ENCODE peak calls at places on chromosomes 4 and X, in nine cellular contexts. N is tibial nerve, Y is A549, F is stomach, H is K562, W is transverse colon, B is ovary, P is sigmoid colon, M is esophagus muscularis mucosa. V is an unnamed sample.
A peak's percentile ranks its signal among the peaks of the same experiment; 100 is the strongest.

GRCh38 chr4:172489896-172490295 is 676.7 kb downstream of the GALNTL6 start:
- DNase-seq in B (no peak), Y (no peak), W (no peak), M (no peak), P (no peak), H (no peak), N (no peak), F (no peak), V (no peak)

GRCh38 chrX:19389217-19389616 is 45.5 kb downstream of the PDHA1 start:
- DNase-seq in F (peak; percentile 7), B (no peak), H (no peak), W (no peak), P (no peak), Y (no peak), N (no peak), M (no peak), V (no peak)

GRCh38 chr4:10917475-10918103 is 233.0 kb upstream of the CLNK start:
- DNase-seq in P (no peak), H (no peak), Y (no peak), W (no peak), B (no peak), N (no peak), F (peak; percentile 63), M (no peak), V (no peak)

GRCh38 chr4:94446386-94446785 is 5.4 kb upstream of the PDLIM5 start:
- DNase-seq in N (no peak), W (no peak), M (no peak), P (no peak), Y (no peak), H (no peak), F (no peak), B (no peak), V (no peak)

GRCh38 chr4:141807501-141807900 is 171.1 kb downstream of the IL15 start:
- DNase-seq in B (no peak), P (no peak), F (no peak), N (no peak), H (no peak), M (no peak), Y (no peak), W (no peak), V (no peak)

GRCh38 chr4:89242864-89243740 is 64.5 kb downstream of the GPRIN3 start:
- DNase-seq in M (no peak), W (no peak), N (no peak), F (no peak), H (no peak), P (no peak), B (no peak), Y (no peak), V (no peak)

GRCh38 chr4:89337678-89338077 is 30.1 kb upstream of the GPRIN3 start:
- DNase-seq in B (no peak), Y (no peak), N (no peak), P (no peak), H (no peak), F (no peak), W (no peak), M (no peak), V (no peak)

GRCh38 chr4:127533028-127533700 is 99.6 kb upstream of the INTU start:
- DNase-seq in W (peak; percentile 8), H (peak; percentile 58), F (peak; percentile 83), M (no peak), P (peak; percentile 79), Y (no peak), B (peak; percentile 50), N (peak; percentile 83), V (no peak)

GRCh38 chr4:47926667-47927258 is 12.4 kb upstream of the NFXL1 start:
- DNase-seq in M (no peak), F (peak; percentile 61), B (peak; percentile 19), N (peak; percentile 48), P (no peak), W (peak; percentile 51), Y (peak; percentile 42), H (peak; percentile 76), V (peak; percentile 70)

GRCh38 chrX:153557618-153558017 is 40.2 kb downstream of the ATP2B3 start:
- DNase-seq in P (no peak), Y (no peak), M (no peak), N (no peak), H (no peak), F (no peak), B (no peak), W (no peak), V (no peak)

GRCh38 chr4:124713213-124713592 is 671 bp upstream of the ANKRD50 start:
- DNase-seq in F (peak; percentile 51), N (peak; percentile 57), Y (peak; percentile 89), W (peak; percentile 60), H (peak; percentile 93), M (no peak), P (peak; percentile 84), B (peak; percentile 71), V (peak; percentile 33)

GRCh38 chrX:53798281-53798680 is 111.8 kb upstream of the HUWE1 start:
- DNase-seq in F (no peak), P (no peak), H (no peak), N (no peak), Y (no peak), B (no peak), M (no peak), W (no peak), V (no peak)

DNA sequence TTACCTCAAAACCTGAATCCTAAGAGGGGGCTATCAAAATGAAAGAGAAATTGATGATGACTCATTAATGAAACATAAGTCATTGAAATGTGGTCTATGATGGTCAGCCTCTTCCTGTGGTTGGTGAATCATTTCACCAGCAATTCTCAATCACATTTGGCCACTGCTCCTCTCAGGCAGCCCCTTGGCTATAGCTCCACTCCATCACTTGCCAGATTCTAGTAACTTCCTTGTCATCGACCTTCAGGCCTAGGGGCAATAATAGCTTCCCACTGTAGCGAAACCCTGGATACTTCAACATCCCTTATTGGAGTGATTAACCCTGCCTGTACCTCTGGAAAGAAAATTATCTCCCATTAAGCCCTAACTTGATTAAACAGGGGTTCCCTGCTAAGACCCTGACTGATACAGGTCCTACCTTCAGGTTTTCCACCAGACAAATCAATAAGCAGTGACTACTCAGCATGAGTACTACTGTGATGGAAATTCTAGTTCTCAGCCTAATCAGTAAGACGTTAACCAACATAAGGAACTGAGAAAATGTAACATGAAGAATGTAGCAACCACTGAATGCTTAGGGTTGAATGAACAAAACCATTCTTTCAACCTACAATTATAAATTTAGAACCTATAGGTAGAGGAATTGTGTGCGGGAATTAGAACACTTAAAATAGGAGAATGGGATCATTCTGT is 30.4 kb downstream of the ADH7 start:
- DNase-seq in Y (no peak), M (no peak), P (no peak), H (no peak), W (no peak), B (no peak), N (no peak), F (no peak), V (no peak)
- TF ChIP-seq EP300 in Y (no peak), M (no peak), P (no peak), H (no peak), W (no peak), B (no peak), N (no peak), F (no peak), V (no peak)

GRCh38 chr4:37762294-37763163 is 64.0 kb upstream of the PGM2 start:
- DNase-seq in M (no peak), B (no peak), H (peak; percentile 9), N (no peak), P (no peak), W (no peak), F (peak; percentile 38), Y (no peak), V (no peak)

GRCh38 chr4:37763164-37763444 is 63.4 kb upstream of the PGM2 start:
- DNase-seq in Y (no peak), H (no peak), P (no peak), B (no peak), W (no peak), F (no peak), N (no peak), M (no peak), V (no peak)

GRCh38 chr4:37759833-37760232 is 66.7 kb upstream of the PGM2 start:
- DNase-seq in N (no peak), B (no peak), H (no peak), M (no peak), Y (no peak), P (no peak), F (no peak), W (no peak), V (no peak)

GRCh38 chr4:37758226-37758625 is 68.3 kb upstream of the PGM2 start:
- DNase-seq in P (peak; percentile 72), M (no peak), W (no peak), N (peak; percentile 58), F (no peak), H (no peak), Y (no peak), B (peak; percentile 47), V (no peak)

DNA sequence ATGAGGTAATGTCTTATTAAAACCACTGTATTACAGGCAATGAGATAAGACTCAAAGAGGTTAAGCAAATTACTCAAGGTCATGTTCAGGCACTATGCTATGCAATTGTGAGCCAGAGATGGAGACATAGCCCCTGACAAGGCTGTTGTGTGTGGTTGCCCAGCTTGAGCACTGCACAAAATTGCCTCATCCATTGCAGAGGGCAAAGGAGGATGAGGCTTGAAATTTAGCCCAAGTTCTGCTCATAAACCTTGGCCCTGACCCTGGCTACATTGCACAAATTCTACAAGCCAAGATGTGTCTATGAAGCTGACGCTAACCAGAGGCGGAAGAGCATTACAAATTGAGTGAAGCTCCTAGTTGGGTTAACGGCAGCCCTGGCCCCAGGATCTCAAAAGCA is 65.6 kb upstream of the PGM2 start:
- DNase-seq in M (no peak), Y (no peak), B (no peak), W (no peak), P (no peak), N (no peak), F (no peak), H (no peak), V (no peak)
- TF ChIP-seq POLR2A in M (no peak), Y (no peak), B (no peak), W (no peak), P (no peak), N (no peak), F (no peak), H (no peak), V (no peak)

GRCh38 chr4:8571702-8572685 is 8.2 kb upstream of the GPR78 start:
- DNase-seq in H (no peak), B (no peak), P (no peak), Y (no peak), N (no peak), W (no peak), F (no peak), M (no peak), V (no peak)
- TF ChIP-seq EP300 in H (no peak), B (no peak), P (no peak), Y (no peak), N (no peak), W (no peak), F (no peak), M (no peak), V (no peak)

DNA sequence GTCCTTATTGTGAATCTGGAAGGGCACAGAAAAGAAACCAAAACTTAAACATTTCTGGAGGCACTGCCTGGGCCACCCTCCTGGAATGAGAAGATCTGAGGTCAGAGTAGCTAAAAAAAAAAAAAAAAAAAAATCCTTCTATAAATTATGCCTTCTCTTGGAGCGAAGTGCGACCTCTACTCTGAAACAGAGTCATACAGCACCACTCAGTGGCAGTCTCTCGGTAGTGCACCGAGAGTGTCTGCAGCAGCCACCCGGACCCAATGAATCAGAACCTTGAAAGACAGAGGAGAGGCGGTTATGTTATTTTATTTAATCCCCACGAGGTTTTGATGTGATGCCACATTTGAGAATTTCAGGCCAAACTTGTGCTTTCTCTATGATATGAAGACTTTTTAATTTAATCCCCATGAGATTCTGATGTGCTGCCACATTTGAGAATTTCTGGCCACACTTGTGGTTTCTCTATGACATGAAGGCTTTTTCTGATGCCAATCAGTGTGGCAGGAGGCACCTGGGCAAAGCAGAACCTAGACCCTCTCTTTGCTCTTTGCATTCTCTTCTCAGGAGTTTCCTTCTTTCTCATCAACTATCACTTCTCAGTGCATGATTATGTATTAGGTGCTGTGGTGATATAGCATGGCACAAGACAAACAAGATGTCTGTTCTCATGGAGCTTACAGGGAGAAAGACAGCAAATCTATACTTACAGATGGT is 5.6 kb upstream of the CT47C1 start:
- DNase-seq in P (peak; percentile 77), N (peak; percentile 67), W (peak; percentile 52), H (peak; percentile 62), Y (peak; percentile 50), M (no peak), B (peak; percentile 42), F (peak; percentile 57), V (peak; percentile 59)
- TF ChIP-seq POLR2A in P (no peak), N (no peak), W (no peak), H (no peak), Y (no peak), M (no peak), B (no peak), F (no peak), V (no peak)

V was measured in H1.